ENCODE peak calls at places on chromosomes 5 and 9, in seven cellular contexts. One of them, this sample, is unnamed.

GRCh38 chr9:121055642-121056143 is 5.6 kb upstream of the C5 start:
- DNase-seq in RWPE1: no peak
- DNase-seq in sigmoid colon: no peak
- DNase-seq in right lobe of liver: peak
- DNase-seq in T follicular helper cell: no peak
- DNase-seq in caudate nucleus: no peak
- DNase-seq in effector memory CD4-positive, alpha-beta T cell: no peak
- DNase-seq in this sample: no peak

GRCh38 chr5:161064800-161065199 is 212.8 kb upstream of the ATP10B start:
- DNase-seq in RWPE1: no peak
- DNase-seq in sigmoid colon: no peak
- DNase-seq in right lobe of liver: no peak
- DNase-seq in T follicular helper cell: no peak
- DNase-seq in caudate nucleus: no peak
- DNase-seq in effector memory CD4-positive, alpha-beta T cell: no peak
- DNase-seq in this sample: no peak

GRCh38 chr5:39427225-39427624 is 2.4 kb upstream of the DAB2 start:
- DNase-seq in RWPE1: no peak
- DNase-seq in sigmoid colon: no peak
- DNase-seq in right lobe of liver: no peak
- DNase-seq in T follicular helper cell: no peak
- DNase-seq in caudate nucleus: no peak
- DNase-seq in effector memory CD4-positive, alpha-beta T cell: no peak
- DNase-seq in this sample: peak

GRCh38 chr5:128276537-128277216 is 193.1 kb downstream of the SLC12A2 start:
- DNase-seq in RWPE1: no peak
- DNase-seq in sigmoid colon: no peak
- DNase-seq in right lobe of liver: no peak
- DNase-seq in T follicular helper cell: no peak
- DNase-seq in caudate nucleus: no peak
- DNase-seq in effector memory CD4-positive, alpha-beta T cell: no peak
- DNase-seq in this sample: no peak

GRCh38 chr9:33465596-33466564 is 7.8 kb downstream of the NOL6 start:
- DNase-seq in RWPE1: no peak
- DNase-seq in sigmoid colon: no peak
- DNase-seq in right lobe of liver: peak
- DNase-seq in T follicular helper cell: no peak
- DNase-seq in caudate nucleus: no peak
- DNase-seq in effector memory CD4-positive, alpha-beta T cell: no peak
- DNase-seq in this sample: no peak

GRCh38 chr9:14906000-14906399 is 4.2 kb downstream of the FREM1 start:
- DNase-seq in RWPE1: no peak
- DNase-seq in sigmoid colon: no peak
- DNase-seq in right lobe of liver: no peak
- DNase-seq in T follicular helper cell: no peak
- DNase-seq in caudate nucleus: no peak
- DNase-seq in effector memory CD4-positive, alpha-beta T cell: no peak
- DNase-seq in this sample: no peak

GRCh38 chr5:172452398-172453205 is 1.7 kb downstream of the SH3PXD2B start:
- DNase-seq in RWPE1: peak
- DNase-seq in sigmoid colon: peak
- DNase-seq in right lobe of liver: no peak
- DNase-seq in T follicular helper cell: no peak
- DNase-seq in caudate nucleus: no peak
- DNase-seq in effector memory CD4-positive, alpha-beta T cell: no peak
- DNase-seq in this sample: peak

GRCh38 chr9:127897194-127897692 is 2.2 kb downstream of the ST6GALNAC6 start:
- DNase-seq in RWPE1: peak
- DNase-seq in sigmoid colon: peak
- DNase-seq in right lobe of liver: peak
- DNase-seq in T follicular helper cell: no peak
- DNase-seq in caudate nucleus: peak
- DNase-seq in effector memory CD4-positive, alpha-beta T cell: no peak
- DNase-seq in this sample: peak

GRCh38 chr9:72022846-72023245 is 37.6 kb downstream of the C9orf57 start:
- DNase-seq in RWPE1: peak
- DNase-seq in sigmoid colon: no peak
- DNase-seq in right lobe of liver: no peak
- DNase-seq in T follicular helper cell: no peak
- DNase-seq in caudate nucleus: no peak
- DNase-seq in effector memory CD4-positive, alpha-beta T cell: no peak
- DNase-seq in this sample: peak

GRCh38 chr5:72523960-72524582 is 16.9 kb upstream of the ZNF366 start:
- DNase-seq in RWPE1: peak
- DNase-seq in sigmoid colon: no peak
- DNase-seq in right lobe of liver: no peak
- DNase-seq in T follicular helper cell: no peak
- DNase-seq in caudate nucleus: no peak
- DNase-seq in effector memory CD4-positive, alpha-beta T cell: no peak
- DNase-seq in this sample: peak

GRCh38 chr9:14251146-14252071 is 62.5 kb downstream of the NFIB start:
- DNase-seq in RWPE1: peak
- DNase-seq in sigmoid colon: peak
- DNase-seq in right lobe of liver: peak
- DNase-seq in T follicular helper cell: no peak
- DNase-seq in caudate nucleus: peak
- DNase-seq in effector memory CD4-positive, alpha-beta T cell: no peak
- DNase-seq in this sample: peak

GRCh38 chr9:26723486-26723885 is 169.1 kb downstream of the CAAP1 start:
- DNase-seq in RWPE1: no peak
- DNase-seq in sigmoid colon: no peak
- DNase-seq in right lobe of liver: peak
- DNase-seq in T follicular helper cell: no peak
- DNase-seq in caudate nucleus: no peak
- DNase-seq in effector memory CD4-positive, alpha-beta T cell: no peak
- DNase-seq in this sample: peak

GRCh38 chr9:128899566-128900322 is 17.8 kb downstream of the LRRC8A start:
- DNase-seq in RWPE1: peak
- DNase-seq in sigmoid colon: no peak
- DNase-seq in right lobe of liver: no peak
- DNase-seq in T follicular helper cell: no peak
- DNase-seq in caudate nucleus: no peak
- DNase-seq in effector memory CD4-positive, alpha-beta T cell: no peak
- DNase-seq in this sample: peak

GRCh38 chr5:1332461-1333001 is 12.4 kb downstream of the CLPTM1L start:
- DNase-seq in RWPE1: no peak
- DNase-seq in sigmoid colon: no peak
- DNase-seq in right lobe of liver: no peak
- DNase-seq in T follicular helper cell: no peak
- DNase-seq in caudate nucleus: no peak
- DNase-seq in effector memory CD4-positive, alpha-beta T cell: no peak
- DNase-seq in this sample: no peak

GRCh38 chr5:82403724-82404123 is 125.6 kb upstream of the RPS23 start:
- DNase-seq in RWPE1: no peak
- DNase-seq in sigmoid colon: no peak
- DNase-seq in right lobe of liver: no peak
- DNase-seq in T follicular helper cell: no peak
- DNase-seq in caudate nucleus: no peak
- DNase-seq in effector memory CD4-positive, alpha-beta T cell: no peak
- DNase-seq in this sample: no peak

GRCh38 chr5:94335936-94336335 is 282.5 kb downstream of the KIAA0825 start:
- DNase-seq in RWPE1: no peak
- DNase-seq in sigmoid colon: no peak
- DNase-seq in right lobe of liver: no peak
- DNase-seq in T follicular helper cell: no peak
- DNase-seq in caudate nucleus: no peak
- DNase-seq in effector memory CD4-positive, alpha-beta T cell: no peak
- DNase-seq in this sample: no peak

GRCh38 chr9:124439661-124440243 is 10.5 kb upstream of the ADGRD2 start:
- DNase-seq in RWPE1: no peak
- DNase-seq in sigmoid colon: peak
- DNase-seq in right lobe of liver: no peak
- DNase-seq in T follicular helper cell: no peak
- DNase-seq in caudate nucleus: no peak
- DNase-seq in effector memory CD4-positive, alpha-beta T cell: no peak
- DNase-seq in this sample: no peak

GRCh38 chr5:74516217-74516636 is 124.3 kb downstream of the ENC1 start:
- DNase-seq in RWPE1: no peak
- DNase-seq in sigmoid colon: no peak
- DNase-seq in right lobe of liver: no peak
- DNase-seq in T follicular helper cell: no peak
- DNase-seq in caudate nucleus: no peak
- DNase-seq in effector memory CD4-positive, alpha-beta T cell: no peak
- DNase-seq in this sample: peak

GRCh38 chr5:43602818-43603534 is at the start of gene NNT:
- DNase-seq in RWPE1: peak
- DNase-seq in sigmoid colon: peak
- DNase-seq in right lobe of liver: peak
- DNase-seq in T follicular helper cell: peak
- DNase-seq in caudate nucleus: peak
- DNase-seq in effector memory CD4-positive, alpha-beta T cell: peak
- DNase-seq in this sample: peak

GRCh38 chr9:6007770-6008168 is 7.7 kb downstream of the RANBP6 start:
- DNase-seq in RWPE1: peak
- DNase-seq in sigmoid colon: peak
- DNase-seq in right lobe of liver: peak
- DNase-seq in T follicular helper cell: peak
- DNase-seq in caudate nucleus: no peak
- DNase-seq in effector memory CD4-positive, alpha-beta T cell: peak
- DNase-seq in this sample: peak

GRCh38 chr9:6367128-6367741 is 39.1 kb downstream of the TPD52L3 start:
- DNase-seq in RWPE1: no peak
- DNase-seq in sigmoid colon: no peak
- DNase-seq in right lobe of liver: no peak
- DNase-seq in T follicular helper cell: no peak
- DNase-seq in caudate nucleus: no peak
- DNase-seq in effector memory CD4-positive, alpha-beta T cell: no peak
- DNase-seq in this sample: no peak

GRCh38 chr5:98942849-98943248 is 14.0 kb upstream of the CHD1 start:
- DNase-seq in RWPE1: no peak
- DNase-seq in sigmoid colon: no peak
- DNase-seq in right lobe of liver: no peak
- DNase-seq in T follicular helper cell: no peak
- DNase-seq in caudate nucleus: no peak
- DNase-seq in effector memory CD4-positive, alpha-beta T cell: no peak
- DNase-seq in this sample: no peak

GRCh38 chr5:134349463-134349862 is 17.5 kb downstream of the CDKL3 start:
- DNase-seq in RWPE1: no peak
- DNase-seq in sigmoid colon: no peak
- DNase-seq in right lobe of liver: no peak
- DNase-seq in T follicular helper cell: no peak
- DNase-seq in caudate nucleus: no peak
- DNase-seq in effector memory CD4-positive, alpha-beta T cell: no peak
- DNase-seq in this sample: no peak

GRCh38 chr5:95730011-95730700 is 980 bp upstream of the RHOBTB3 start:
- DNase-seq in RWPE1: no peak
- DNase-seq in sigmoid colon: no peak
- DNase-seq in right lobe of liver: no peak
- DNase-seq in T follicular helper cell: no peak
- DNase-seq in caudate nucleus: no peak
- DNase-seq in effector memory CD4-positive, alpha-beta T cell: no peak
- DNase-seq in this sample: no peak

GRCh38 chr9:122819326-122819725 is 9.1 kb downstream of the PDCL start:
- DNase-seq in RWPE1: no peak
- DNase-seq in sigmoid colon: no peak
- DNase-seq in right lobe of liver: no peak
- DNase-seq in T follicular helper cell: no peak
- DNase-seq in caudate nucleus: no peak
- DNase-seq in effector memory CD4-positive, alpha-beta T cell: no peak
- DNase-seq in this sample: no peak

This sample was measured in AG08395.